ENCODE peak calls at places on chromosome 2, in eight cellular contexts. K, O, N, H, R, W, U and F are unnamed samples.

GRCh38 chr2:173545364-173545734 is 190.7 kb downstream of the CDCA7 start:
- DNase-seq in K (no peak), O (no peak), N (no peak), H (peak), R (no peak), W (peak), U (peak), F (no peak)

GRCh38 chr2:181546086-181546485 is 88.9 kb downstream of the ITGA4 start:
- DNase-seq in K (peak), O (no peak), N (no peak), H (no peak), R (no peak), W (peak), U (peak), F (no peak)

GRCh38 chr2:119369845-119370244 is 3.1 kb downstream of the DBI start:
- DNase-seq in K (no peak), O (no peak), N (no peak), H (no peak), R (no peak), W (no peak), U (no peak), F (no peak)

GRCh38 chr2:47303341-47304148 is 99.4 kb upstream of the MSH2 start:
- DNase-seq in K (peak), O (no peak), N (no peak), H (no peak), R (no peak), W (no peak), U (no peak), F (no peak)

GRCh38 chr2:12428324-12428723 is 288.4 kb upstream of the TRIB2 start:
- DNase-seq in K (no peak), O (no peak), N (no peak), H (peak), R (no peak), W (no peak), U (no peak), F (no peak)

GRCh38 chr2:160294339-160294803 is 94.3 kb upstream of the ITGB6 start:
- DNase-seq in K (peak), O (peak), N (no peak), H (peak), R (no peak), W (peak), U (peak), F (no peak)

GRCh38 chr2:8684421-8684884 is 2.6 kb downstream of the ID2 start:
- DNase-seq in K (peak), O (no peak), N (peak), H (peak), R (peak), W (peak), U (no peak), F (peak)

GRCh38 chr2:125652260-125652659 is 1003.7 kb upstream of the GYPC start:
- DNase-seq in K (no peak), O (no peak), N (no peak), H (no peak), R (no peak), W (no peak), U (no peak), F (no peak)

GRCh38 chr2:147045113-147045512 is 799.7 kb upstream of the ACVR2A start:
- DNase-seq in K (peak), O (no peak), N (peak), H (peak), R (peak), W (peak), U (peak), F (no peak)

DNA sequence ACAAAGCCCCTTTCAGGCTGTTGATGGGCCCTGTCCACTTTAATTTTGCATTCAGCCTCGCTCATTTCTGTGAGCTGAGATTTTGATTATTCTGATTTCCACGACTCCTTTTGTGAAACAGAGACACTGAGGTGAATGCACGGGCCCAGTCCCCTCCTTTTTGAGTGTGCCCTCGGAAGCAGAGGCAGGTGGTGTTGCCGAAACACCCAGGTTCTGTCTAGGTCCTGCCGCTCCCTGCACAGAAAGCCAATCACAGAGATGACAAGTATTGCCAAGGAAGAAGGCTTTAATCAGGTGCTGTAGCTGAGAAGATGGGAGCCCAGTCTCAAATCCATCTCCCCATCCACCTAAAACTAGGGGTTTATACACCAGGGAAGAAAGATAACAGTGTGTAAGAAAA is 44.2 kb upstream of the EDAR start:
- DNase-seq in K (no peak), O (no peak), N (no peak), H (no peak), R (no peak), W (no peak), U (no peak), F (no peak)
- H3K4me3 ChIP-seq in K (no peak), O (no peak), N (no peak), H (no peak), R (no peak), W (no peak), U (no peak), F (peak)

DNA sequence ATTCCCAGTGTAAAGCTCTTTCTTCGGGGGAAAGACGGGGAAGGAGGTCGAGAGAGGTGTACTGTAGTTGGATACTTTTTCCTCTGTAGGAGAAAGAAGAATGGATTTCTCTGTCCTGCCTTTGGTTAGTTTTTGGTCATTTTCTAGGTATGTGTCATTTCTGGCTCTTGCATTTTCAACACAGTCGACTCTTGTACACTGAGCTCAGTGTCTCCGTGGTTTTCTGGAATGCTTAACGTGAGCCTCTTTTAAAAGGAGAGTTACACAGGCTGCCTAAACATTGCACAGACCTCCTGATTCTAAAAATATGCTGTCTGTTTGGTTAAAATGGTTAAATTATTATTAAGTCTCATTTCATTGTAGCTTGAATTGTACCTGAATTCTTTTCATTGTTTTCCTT is 21.8 kb upstream of the GLS start:
- DNase-seq in K (peak), O (no peak), N (no peak), H (peak), R (no peak), W (peak), U (peak), F (no peak)
- H3K4me3 ChIP-seq in K (no peak), O (peak), N (no peak), H (no peak), R (no peak), W (no peak), U (no peak), F (no peak)

GRCh38 chr2:75606851-75607798 is 39.5 kb upstream of the MRPL19 start:
- DNase-seq in K (peak), O (no peak), N (no peak), H (peak), R (no peak), W (peak), U (peak), F (no peak)

GRCh38 chr2:75608684-75609333 is 37.8 kb upstream of the MRPL19 start:
- DNase-seq in K (peak), O (no peak), N (peak), H (peak), R (peak), W (peak), U (peak), F (peak)

GRCh38 chr2:75609937-75610508 is 36.6 kb upstream of the MRPL19 start:
- DNase-seq in K (no peak), O (no peak), N (no peak), H (peak), R (no peak), W (peak), U (no peak), F (no peak)

GRCh38 chr2:75609334-75609689 is 37.3 kb upstream of the MRPL19 start:
- DNase-seq in K (no peak), O (no peak), N (no peak), H (no peak), R (no peak), W (no peak), U (no peak), F (no peak)

DNA sequence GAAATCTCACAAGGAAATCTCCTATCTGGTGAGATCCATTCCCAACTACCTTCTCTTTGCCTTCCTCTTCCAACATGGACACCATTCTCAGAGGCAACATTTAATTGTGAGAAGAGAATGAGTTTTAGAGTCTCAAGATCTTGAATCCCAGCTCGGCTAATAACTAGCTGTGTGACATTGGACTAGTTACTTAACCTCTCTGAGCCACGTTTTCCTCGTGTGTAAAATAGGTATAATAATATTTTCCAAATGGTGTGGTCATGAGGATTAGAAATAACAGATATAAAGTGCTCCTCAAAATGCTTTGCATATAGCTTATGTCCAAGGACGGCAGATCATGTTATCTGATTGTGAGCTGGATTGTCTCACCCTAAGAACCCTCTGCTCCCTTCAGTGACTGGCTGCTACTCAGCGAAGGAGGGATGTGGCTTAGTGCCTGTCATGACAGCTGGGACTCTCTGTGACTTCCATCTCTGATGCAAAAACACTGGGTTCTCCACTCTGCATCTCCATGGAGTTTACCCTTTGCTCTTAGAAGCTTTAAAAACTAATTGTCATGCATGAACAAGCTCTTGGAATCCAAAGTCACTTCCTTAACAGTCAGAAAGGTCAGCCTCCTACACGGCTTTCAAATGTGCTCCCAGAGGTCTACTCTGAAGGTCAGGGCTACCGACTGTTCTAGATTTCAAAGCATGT is 38.4 kb upstream of the MRPL19 start:
- DNase-seq in K (peak), O (no peak), N (no peak), H (no peak), R (no peak), W (peak), U (no peak), F (no peak)
- H3K4me3 ChIP-seq in K (no peak), O (no peak), N (no peak), H (no peak), R (no peak), W (no peak), U (no peak), F (no peak)

GRCh38 chr2:104867351-104868080 is 13.6 kb downstream of the POU3F3 start:
- DNase-seq in K (no peak), O (no peak), N (no peak), H (no peak), R (no peak), W (peak), U (no peak), F (no peak)
- H3K4me3 ChIP-seq in K (no peak), O (no peak), N (no peak), H (no peak), R (no peak), W (no peak), U (no peak), F (no peak)

DNA sequence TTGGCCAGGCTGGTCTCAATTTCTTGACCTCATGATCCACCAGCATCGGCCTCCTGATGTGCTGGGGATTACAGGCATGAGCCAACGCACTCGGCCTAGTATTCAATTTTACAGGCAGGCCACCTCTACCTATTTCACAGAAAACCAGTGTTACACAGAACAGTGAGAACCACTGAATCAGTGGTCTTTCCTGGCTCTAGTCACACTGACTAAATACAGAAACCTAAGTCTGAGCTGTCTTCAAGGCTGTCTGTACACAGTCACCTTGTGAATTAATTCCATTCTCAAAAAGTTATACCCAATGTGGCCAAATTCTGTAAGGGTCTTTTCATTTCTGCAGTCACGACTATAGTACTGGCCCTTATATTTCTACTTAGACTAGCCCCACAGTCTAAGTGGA is 3.5 kb downstream of the RNF149 start:
- DNase-seq in K (no peak), O (no peak), N (no peak), H (no peak), R (no peak), W (no peak), U (no peak), F (no peak)
- H3K4me3 ChIP-seq in K (no peak), O (no peak), N (peak), H (no peak), R (peak), W (peak), U (no peak), F (peak)